ENCODE peak calls at places on chromosome 7, in six cellular contexts. E is fibroblast of lung, R is small intestine, Q is neural progenitor cell, L is left ventricle myocardium inferior, V is HL-60. B is an unnamed sample.

GRCh38 chr7:1240296-1240820 is 7.7 kb downstream of the UNCX start:
- DNase-seq in L (no peak), Q (peak; percentile 62), V (no peak), E (no peak), R (no peak), B (no peak)

GRCh38 chr7:135716677-135717238 is 11.2 kb downstream of the SLC13A4 start:
- DNase-seq in R (no peak), E (peak; percentile 90), V (no peak), Q (no peak), L (no peak), B (peak; percentile 43)

GRCh38 chr7:15489383-15489782 is 72.4 kb downstream of the AGMO start:
- DNase-seq in R (no peak), Q (no peak), L (no peak), E (no peak), V (no peak), B (no peak)

GRCh38 chr7:22639400-22639799 is 87.6 kb upstream of the IL6 start:
- DNase-seq in L (no peak), V (no peak), R (no peak), E (peak; percentile 75), Q (no peak), B (no peak)

GRCh38 chr7:73815436-73815835 is 15.4 kb upstream of the CLDN4 start:
- DNase-seq in R (no peak), Q (no peak), V (no peak), E (no peak), L (no peak), B (no peak)

GRCh38 chr7:127751723-127752448 is 99.9 kb downstream of the SND1 start:
- DNase-seq in V (no peak), L (no peak), Q (no peak), E (peak; percentile 77), R (no peak), B (no peak)

GRCh38 chr7:123624527-123625183 is 23.0 kb downstream of the ASB15 start:
- DNase-seq in L (peak; percentile 29), V (no peak), E (no peak), Q (peak; percentile 64), R (peak; percentile 62), B (no peak)

GRCh38 chr7:102117743-102118142 is 168.9 kb upstream of the SH2B2 start:
- DNase-seq in R (no peak), L (no peak), V (no peak), Q (no peak), E (peak; percentile 91), B (no peak)

GRCh38 chr7:73740212-73740611 is 1.6 kb upstream of the ABHD11 start:
- DNase-seq in L (no peak), R (no peak), Q (no peak), V (no peak), E (no peak), B (no peak)

GRCh38 chr7:94397721-94398120 is 3.0 kb downstream of the COL1A2 start:
- DNase-seq in Q (no peak), L (no peak), V (no peak), E (no peak), R (no peak), B (no peak)
- H3K4me3 ChIP-seq in Q (no peak overlapping the region), L (peak overlapping the region; percentile 69), V (no peak overlapping the region), E (peak overlapping the region; percentile 100), R (no peak overlapping the region), B (no peak overlapping the region)

GRCh38 chr7:18844735-18845134 is 272.7 kb downstream of the TWIST1 start:
- DNase-seq in R (no peak), V (no peak), L (no peak), E (no peak), Q (no peak), B (no peak)
- H3K4me3 ChIP-seq in R (no peak overlapping the region), V (no peak overlapping the region), L (no peak overlapping the region), E (no peak overlapping the region), Q (no peak overlapping the region), B (no peak overlapping the region)

GRCh38 chr7:27163776-27164380 is 1.5 kb downstream of the HOXA9 start:
- DNase-seq in R (no peak), V (no peak), E (no peak), Q (no peak), L (peak; percentile 9), B (no peak)
- H3K4me3 ChIP-seq in R (no peak overlapping the region), V (no peak overlapping the region), E (no peak overlapping the region), Q (no peak overlapping the region), L (peak overlapping the region; percentile 54), B (no peak overlapping the region)

DNA sequence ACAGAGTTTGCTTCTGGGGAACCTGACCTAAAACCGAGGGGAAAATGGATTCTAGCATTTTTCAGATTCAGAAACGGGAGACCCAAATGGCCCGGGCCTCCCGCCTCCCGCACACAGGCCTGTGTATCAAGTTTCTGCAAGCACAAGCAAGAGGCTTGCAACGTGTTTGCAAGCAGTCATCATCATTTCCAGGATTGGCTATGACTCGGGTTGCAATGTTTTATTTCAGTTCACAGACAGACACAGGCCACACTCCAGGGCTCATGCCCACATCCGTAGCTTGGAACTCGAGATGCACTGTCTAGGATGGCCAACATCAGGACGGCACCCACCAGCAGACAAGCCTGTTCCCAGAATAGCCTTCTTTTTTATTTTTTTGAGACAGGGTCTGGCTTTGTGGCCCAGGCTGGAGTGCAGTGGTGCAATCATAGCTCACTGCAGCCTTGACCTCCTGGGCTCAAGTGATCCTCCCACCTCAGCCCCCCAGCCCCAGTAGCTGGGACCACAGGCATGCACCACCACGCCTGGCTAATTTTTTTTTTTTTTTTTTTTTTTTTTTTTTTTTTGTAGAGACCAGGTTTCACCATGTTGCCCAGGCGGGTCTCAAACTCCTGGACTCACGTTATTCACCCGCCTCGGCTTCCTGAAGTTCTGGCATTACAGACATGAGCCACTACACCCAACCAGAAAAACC is 68.1 kb upstream of the FOXK1 start:
- DNase-seq in R (no peak), Q (no peak), V (no peak), E (peak; percentile 84), L (no peak), B (no peak)
- H3K4me3 ChIP-seq in R (no peak overlapping the region), Q (no peak overlapping the region), V (no peak overlapping the region), E (no peak overlapping the region), L (peak overlapping the region; percentile 57), B (no peak overlapping the region)

GRCh38 chr7:140031364-140031763 is 31.4 kb downstream of the PARP12 start:
- DNase-seq in V (no peak), Q (no peak), E (no peak), L (no peak), R (no peak), B (no peak)
- H3K4me3 ChIP-seq in V (no peak overlapping the region), Q (no peak overlapping the region), E (no peak overlapping the region), L (no peak overlapping the region), R (no peak overlapping the region), B (no peak overlapping the region)

GRCh38 chr7:100082978-100083377 is 1.5 kb upstream of the ZNF3 start:
- DNase-seq in E (no peak), R (no peak), Q (no peak), V (no peak), L (no peak), B (no peak)
- H3K4me3 ChIP-seq in E (no peak overlapping the region), R (no peak overlapping the region), Q (peak overlapping the region; percentile 39), V (no peak overlapping the region), L (peak overlapping the region; percentile 77), B (no peak overlapping the region)

GRCh38 chr7:18496336-18496700 is 769 bp downstream of the HDAC9 start:
- DNase-seq in L (no peak), Q (no peak), V (no peak), R (no peak), E (no peak), B (no peak)
- H3K4me3 ChIP-seq in L (peak overlapping the region; percentile 68), Q (peak overlapping the region; percentile 64), V (no peak overlapping the region), R (no peak overlapping the region), E (peak overlapping the region; percentile 36), B (no peak overlapping the region)

GRCh38 chr7:96305915-96306314 is 16.0 kb downstream of the SLC25A13 start:
- DNase-seq in V (no peak), Q (no peak), L (no peak), R (no peak), E (no peak), B (no peak)

GRCh38 chr7:96303105-96303685 is 18.7 kb downstream of the SLC25A13 start:
- DNase-seq in E (peak; percentile 89), R (peak; percentile 60), Q (no peak), V (no peak), L (no peak), B (peak; percentile 54)

GRCh38 chr7:96303686-96304443 is 18.0 kb downstream of the SLC25A13 start:
- DNase-seq in L (no peak), Q (no peak), R (no peak), V (no peak), E (peak; percentile 92), B (no peak)

GRCh38 chr7:96306385-96307125 is 15.3 kb downstream of the SLC25A13 start:
- DNase-seq in R (no peak), L (no peak), Q (no peak), E (no peak), V (no peak), B (no peak)

GRCh38 chr7:96304573-96304972 is 17.3 kb downstream of the SLC25A13 start:
- DNase-seq in R (no peak), E (no peak), L (no peak), Q (no peak), V (no peak), B (no peak)
- H3K4me3 ChIP-seq in R (no peak overlapping the region), E (no peak overlapping the region), L (no peak overlapping the region), Q (no peak overlapping the region), V (no peak overlapping the region), B (no peak overlapping the region)

GRCh38 chr7:112571852-112572607 is 91.2 kb downstream of the LSMEM1 start:
- DNase-seq in Q (peak; percentile 25), R (peak; percentile 93), V (no peak), L (no peak), E (no peak), B (peak; percentile 93)

GRCh38 chr7:112575864-112576263 is 95.1 kb downstream of the LSMEM1 start:
- DNase-seq in Q (no peak), R (peak; percentile 29), E (no peak), V (no peak), L (no peak), B (no peak)

GRCh38 chr7:112572669-112573301 is 92.0 kb downstream of the LSMEM1 start:
- DNase-seq in R (peak; percentile 98), V (no peak), Q (no peak), E (no peak), L (no peak), B (peak; percentile 99)

GRCh38 chr7:112579388-112579787 is 98.6 kb downstream of the LSMEM1 start:
- DNase-seq in R (no peak), E (no peak), Q (no peak), L (no peak), V (no peak), B (no peak)

DNA sequence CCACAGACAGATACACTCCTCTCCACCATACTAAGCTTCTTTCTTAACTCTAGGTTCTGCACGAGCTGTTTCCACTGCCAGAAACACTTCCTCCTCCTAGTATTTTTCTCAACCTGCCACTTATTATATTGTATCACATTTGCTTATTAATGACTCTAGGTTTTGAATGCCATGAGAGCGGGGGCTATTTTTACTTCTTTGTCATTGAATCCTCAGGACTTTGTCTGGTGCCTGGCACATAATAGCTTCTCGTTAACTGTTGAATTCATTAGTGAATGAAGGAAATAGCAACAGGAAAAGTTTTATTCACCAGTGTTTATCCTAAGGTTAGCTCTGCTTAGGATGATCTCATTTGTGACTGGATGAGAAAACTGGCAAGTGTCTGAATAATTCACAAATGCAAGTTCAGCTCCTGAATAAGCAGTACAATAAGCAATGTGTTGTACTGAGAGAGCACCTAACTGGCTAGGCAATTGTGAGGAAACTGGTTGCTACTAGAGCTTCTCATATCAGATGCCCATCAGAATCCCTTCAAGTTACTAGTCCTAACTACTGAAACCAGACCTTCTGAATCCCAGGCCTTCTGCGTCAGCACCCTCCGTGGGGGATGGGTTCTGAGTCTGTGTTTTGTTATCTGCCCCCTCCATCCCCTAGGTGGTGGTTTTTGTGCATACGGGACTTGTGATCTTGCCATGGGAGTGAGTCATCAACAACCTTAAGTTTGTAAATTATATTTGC is 92.7 kb downstream of the LSMEM1 start:
- DNase-seq in Q (no peak), L (no peak), E (peak; percentile 32), R (peak; percentile 41), V (no peak), B (peak; percentile 63)
- H3K4me3 ChIP-seq in Q (no peak overlapping the region), L (no peak overlapping the region), E (no peak overlapping the region), R (no peak overlapping the region), V (no peak overlapping the region), B (peak overlapping the region; percentile 18)

B was measured in LNCaP clone FGC.